ENCODE peak calls at places on chromosome 2, in eight cellular contexts. N is cardiac muscle cell; R is Calu3; M is colonic mucosa; K is chondrocyte; V is CD8-positive, alpha-beta T cell; S is left ventricle myocardium inferior; J is BJ. O is an unnamed sample.

GRCh38 chr2:84884396-84884795 is 3.5 kb upstream of the TRABD2A start:
- DNase-seq in N (no peak), R (no peak), M (no peak), K (no peak), V (no peak), S (no peak), J (no peak), O (no peak)

GRCh38 chr2:44430340-44430739 is 68.6 kb downstream of the CAMKMT start:
- DNase-seq in N (no peak), R (no peak), M (no peak), K (no peak), V (no peak), S (no peak), J (no peak), O (no peak)

GRCh38 chr2:178997067-178997466 is 52.9 kb downstream of the CCDC141 start:
- DNase-seq in N (no peak), R (no peak), M (no peak), K (no peak), V (no peak), S (no peak), J (no peak), O (no peak)

GRCh38 chr2:43092520-43093179 is 133.8 kb downstream of the ZFP36L2 start:
- DNase-seq in N (no peak), R (no peak), M (no peak), K (no peak), V (no peak), S (no peak), J (no peak), O (no peak)

GRCh38 chr2:121707344-121707919 is 29.2 kb downstream of the NIFK start:
- DNase-seq in N (no peak), R (peak; percentile 62), M (peak; percentile 47), K (peak; percentile 1), V (no peak), S (no peak), J (no peak), O (no peak)

GRCh38 chr2:25276569-25277465 is 64.9 kb downstream of the DNMT3A start:
- DNase-seq in N (peak; percentile 42), R (peak; percentile 80), M (peak; percentile 40), K (no peak), V (peak; percentile 67), S (peak; percentile 51), J (no peak), O (peak; percentile 77)

GRCh38 chr2:1581965-1582625 is 162.2 kb downstream of the PXDN start:
- DNase-seq in N (peak; percentile 59), R (no peak), M (no peak), K (no peak), V (no peak), S (no peak), J (no peak), O (no peak)

GRCh38 chr2:225431387-225431786 is 31.9 kb downstream of the NYAP2 start:
- DNase-seq in N (no peak), R (no peak), M (no peak), K (no peak), V (no peak), S (no peak), J (no peak), O (no peak)

GRCh38 chr2:234679766-234680687 is 183.1 kb upstream of the ARL4C start:
- DNase-seq in N (peak; percentile 94), R (peak; percentile 20), M (no peak), K (no peak), V (no peak), S (peak; percentile 60), J (peak; percentile 99), O (no peak)

GRCh38 chr2:70541481-70542020 is 12.1 kb downstream of the TGFA start:
- DNase-seq in N (no peak), R (no peak), M (no peak), K (no peak), V (no peak), S (no peak), J (no peak), O (no peak)

GRCh38 chr2:240565267-240566202 is 2.7 kb upstream of the RNPEPL1 start:
- DNase-seq in N (peak; percentile 92), R (peak; percentile 93), M (peak; percentile 89), K (peak; percentile 92), V (peak; percentile 88), S (peak; percentile 76), J (no peak), O (peak; percentile 27)

GRCh38 chr2:167783266-167784070 is 463.9 kb downstream of the STK39 start:
- DNase-seq in N (peak; percentile 3), R (no peak), M (no peak), K (no peak), V (no peak), S (no peak), J (no peak), O (no peak)

GRCh38 chr2:82344670-82345069 is 2040.1 kb upstream of the LRRTM1 start:
- DNase-seq in N (peak; percentile 42), R (no peak), M (no peak), K (no peak), V (no peak), S (no peak), J (no peak), O (no peak)
- TF ChIP-seq CTCF in N (peak; percentile 26), R (no peak), M (no peak), K (peak; percentile 48), V (no peak), S (peak; percentile 25), J (no peak), O (no peak)

GRCh38 chr2:9647884-9648283 is 17.1 kb upstream of the YWHAQ start:
- DNase-seq in N (no peak), R (no peak), M (no peak), K (no peak), V (no peak), S (no peak), J (no peak), O (no peak)

GRCh38 chr2:9650119-9650821 is 19.5 kb upstream of the YWHAQ start:
- DNase-seq in N (no peak), R (no peak), M (no peak), K (no peak), V (no peak), S (no peak), J (no peak), O (no peak)

GRCh38 chr2:9646631-9647030 is 15.8 kb upstream of the YWHAQ start:
- DNase-seq in N (no peak), R (no peak), M (no peak), K (no peak), V (no peak), S (no peak), J (no peak), O (no peak)

GRCh38 chr2:9649261-9649660 is 18.5 kb upstream of the YWHAQ start:
- DNase-seq in N (no peak), R (no peak), M (no peak), K (no peak), V (no peak), S (no peak), J (no peak), O (no peak)

GRCh38 chr2:9648821-9649220 is 18.0 kb upstream of the YWHAQ start:
- DNase-seq in N (no peak), R (no peak), M (no peak), K (no peak), V (no peak), S (no peak), J (no peak), O (no peak)
- TF ChIP-seq CTCF in N (no peak), R (no peak), M (no peak), K (no peak), V (no peak), S (no peak), J (no peak), O (no peak)

DNA sequence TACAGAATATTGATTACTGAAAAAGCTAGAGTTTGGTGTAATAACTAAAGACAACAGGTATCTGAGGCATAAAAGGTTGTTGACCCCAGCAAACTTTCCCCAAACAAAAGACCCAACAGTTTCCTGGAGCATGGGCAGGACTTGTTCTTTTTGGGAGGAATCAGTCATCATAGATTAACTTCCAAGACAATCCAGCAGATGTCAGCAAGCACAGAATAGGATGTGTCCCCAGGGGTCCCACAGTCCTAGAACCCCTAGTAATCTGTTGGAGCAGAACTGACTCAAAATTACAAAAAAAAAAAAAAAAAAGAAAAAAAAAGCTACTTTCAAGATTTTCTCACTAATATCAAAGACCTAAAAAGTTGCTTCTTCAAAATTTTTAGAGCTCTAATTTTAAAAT is 564.7 kb upstream of the SLC39A10 start:
- DNase-seq in N (no peak), R (no peak), M (no peak), K (no peak), V (no peak), S (no peak), J (no peak), O (no peak)
- TF ChIP-seq CTCF in N (no peak), R (no peak), M (no peak), K (peak; percentile 42), V (no peak), S (no peak), J (no peak), O (no peak)

GRCh38 chr2:163737169-163737439 is 1.3 kb upstream of the FIGN start:
- DNase-seq in N (no peak), R (no peak), M (no peak), K (no peak), V (no peak), S (no peak), J (no peak), O (no peak)

GRCh38 chr2:163734911-163735691 is 707 bp downstream of the FIGN start:
- DNase-seq in N (peak; percentile 21), R (no peak), M (no peak), K (no peak), V (no peak), S (no peak), J (no peak), O (no peak)

GRCh38 chr2:163737563-163737962 is 1.8 kb upstream of the FIGN start:
- DNase-seq in N (no peak), R (no peak), M (no peak), K (no peak), V (no peak), S (no peak), J (no peak), O (no peak)

GRCh38 chr2:163735692-163736432 is at the start of gene FIGN:
- DNase-seq in N (peak; percentile 92), R (peak; percentile 65), M (peak; percentile 47), K (peak; percentile 95), V (no peak), S (peak; percentile 81), J (peak; percentile 65), O (peak; percentile 81)

GRCh38 chr2:163736433-163737168 is 793 bp upstream of the FIGN start:
- DNase-seq in N (peak; percentile 50), R (peak; percentile 74), M (peak; percentile 19), K (peak; percentile 85), V (no peak), S (peak; percentile 58), J (no peak), O (peak; percentile 42)
- TF ChIP-seq CTCF in N (peak; percentile 37), R (peak; percentile 27), M (no peak), K (peak; percentile 67), V (no peak), S (peak; percentile 48), J (peak; percentile 41), O (no peak)

GRCh38 chr2:182351417-182351816 is 75.4 kb downstream of the PDE1A start:
- DNase-seq in N (no peak), R (no peak), M (no peak), K (no peak), V (no peak), S (no peak), J (no peak), O (no peak)
- TF ChIP-seq CTCF in N (no peak), R (no peak), M (no peak), K (no peak), V (no peak), S (no peak), J (no peak), O (no peak)

GRCh38 chr2:164703915-164704706 is 82.8 kb upstream of the GRB14 start:
- DNase-seq in N (no peak), R (no peak), M (no peak), K (no peak), V (no peak), S (no peak), J (no peak), O (no peak)
- TF ChIP-seq CTCF in N (no peak), R (no peak), M (no peak), K (no peak), V (no peak), S (no peak), J (no peak), O (no peak)